ENCODE peak calls at places on chromosome 3, in six cellular contexts. R, O, Y, D, E and Z are unnamed samples.

GRCh38 chr3:139588450-139588849 is 48.9 kb upstream of the RBP1 start:
- DNase-seq in R (no peak), O (no peak), Y (no peak), D (no peak), E (no peak), Z (no peak)

GRCh38 chr3:109927726-109928125 is 590.4 kb upstream of the DPPA4 start:
- DNase-seq in R (no peak), O (no peak), Y (no peak), D (no peak), E (no peak), Z (peak)

GRCh38 chr3:65875395-65876027 is 163.2 kb downstream of the MAGI1 start:
- DNase-seq in R (no peak), O (no peak), Y (no peak), D (no peak), E (no peak), Z (no peak)

GRCh38 chr3:189871384-189871783 is 240.2 kb downstream of the TP63 start:
- DNase-seq in R (no peak), O (no peak), Y (no peak), D (no peak), E (no peak), Z (no peak)

GRCh38 chr3:7915356-7915755 is 586.3 kb upstream of the LMCD1 start:
- DNase-seq in R (no peak), O (no peak), Y (no peak), D (no peak), E (no peak), Z (no peak)

GRCh38 chr3:39471652-39472051 is 4.2 kb downstream of the MOBP start:
- DNase-seq in R (no peak), O (no peak), Y (no peak), D (no peak), E (no peak), Z (no peak)

GRCh38 chr3:188575501-188575900 is 421.5 kb downstream of the LPP start:
- DNase-seq in R (no peak), O (no peak), Y (no peak), D (no peak), E (no peak), Z (no peak)

GRCh38 chr3:124768812-124769211 is 38.6 kb downstream of the UMPS start:
- DNase-seq in R (no peak), O (no peak), Y (no peak), D (no peak), E (no peak), Z (no peak)

GRCh38 chr3:158381274-158381868 is 189.6 kb upstream of the MLF1 start:
- DNase-seq in R (no peak), O (no peak), Y (no peak), D (no peak), E (peak), Z (no peak)

GRCh38 chr3:57966823-57967222 is 41.4 kb upstream of the FLNB start:
- DNase-seq in R (no peak), O (no peak), Y (no peak), D (no peak), E (no peak), Z (no peak)

GRCh38 chr3:105865016-105865623 is 3.7 kb downstream of the CBLB start:
- DNase-seq in R (no peak), O (no peak), Y (no peak), D (no peak), E (no peak), Z (no peak)

GRCh38 chr3:99997293-99997692 is 117.0 kb downstream of the FILIP1L start:
- DNase-seq in R (no peak), O (no peak), Y (no peak), D (no peak), E (no peak), Z (no peak)

GRCh38 chr3:45528429-45528828 is 66.1 kb upstream of the LIMD1 start:
- DNase-seq in R (no peak), O (no peak), Y (no peak), D (no peak), E (no peak), Z (no peak)

GRCh38 chr3:47266709-47267489 is 15.7 kb downstream of the KIF9 start:
- DNase-seq in R (peak), O (peak), Y (peak), D (peak), E (peak), Z (peak)

GRCh38 chr3:6667354-6667753 is 193.6 kb upstream of the GRM7 start:
- DNase-seq in R (no peak), O (no peak), Y (no peak), D (no peak), E (no peak), Z (no peak)

GRCh38 chr3:47536221-47536891 is 22.8 kb upstream of the ELP6 start:
- DNase-seq in R (no peak), O (no peak), Y (no peak), D (no peak), E (no peak), Z (no peak)

GRCh38 chr3:197472151-197472550 is 83.6 kb downstream of the BDH1 start:
- DNase-seq in R (no peak), O (no peak), Y (no peak), D (no peak), E (no peak), Z (no peak)

GRCh38 chr3:72449551-72449950 is 398.7 kb downstream of the SHQ1 start:
- DNase-seq in R (no peak), O (no peak), Y (no peak), D (no peak), E (peak), Z (no peak)

GRCh38 chr3:106452096-106452495 is 583.3 kb upstream of the CBLB start:
- DNase-seq in R (no peak), O (no peak), Y (no peak), D (no peak), E (no peak), Z (no peak)

GRCh38 chr3:186255703-186256331 is 106.2 kb downstream of the DGKG start:
- DNase-seq in R (no peak), O (no peak), Y (no peak), D (no peak), E (no peak), Z (no peak)

DNA sequence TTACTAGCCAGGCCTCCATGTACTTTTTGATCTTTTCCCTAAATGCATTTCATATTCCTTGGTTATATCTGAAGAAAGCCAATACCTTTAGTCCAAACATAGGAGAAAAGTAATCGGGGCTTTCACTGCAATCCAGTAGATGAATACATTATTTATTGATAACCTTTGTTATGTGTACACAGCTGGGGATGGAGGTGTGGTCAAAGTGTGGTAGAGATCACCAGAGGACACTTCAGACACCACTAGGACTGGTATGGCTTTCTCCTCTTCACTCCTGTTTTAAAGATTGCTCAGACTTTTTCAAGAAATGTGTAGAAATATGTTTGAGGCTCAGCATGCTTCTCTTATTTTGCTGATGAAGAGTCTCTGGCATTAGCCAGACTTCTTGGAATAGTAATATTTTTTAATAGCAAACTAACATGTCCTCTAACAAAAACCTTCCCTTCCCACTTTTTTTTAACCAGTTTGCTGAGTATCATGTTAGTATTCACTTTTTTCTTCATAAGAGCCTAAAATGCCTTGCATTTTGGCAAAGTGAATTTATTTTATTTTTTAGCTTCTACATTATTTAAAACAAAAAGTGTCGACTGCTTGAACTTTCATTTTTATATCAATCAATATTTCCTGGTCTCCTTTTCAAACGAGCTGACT is 65.6 kb upstream of the MBNL1 start:
- DNase-seq in R (no peak), O (no peak), Y (no peak), D (no peak), E (no peak), Z (no peak)
- H3K4me3 ChIP-seq in R (peak), O (no peak), Y (peak), D (peak), E (no peak), Z (no peak)

DNA sequence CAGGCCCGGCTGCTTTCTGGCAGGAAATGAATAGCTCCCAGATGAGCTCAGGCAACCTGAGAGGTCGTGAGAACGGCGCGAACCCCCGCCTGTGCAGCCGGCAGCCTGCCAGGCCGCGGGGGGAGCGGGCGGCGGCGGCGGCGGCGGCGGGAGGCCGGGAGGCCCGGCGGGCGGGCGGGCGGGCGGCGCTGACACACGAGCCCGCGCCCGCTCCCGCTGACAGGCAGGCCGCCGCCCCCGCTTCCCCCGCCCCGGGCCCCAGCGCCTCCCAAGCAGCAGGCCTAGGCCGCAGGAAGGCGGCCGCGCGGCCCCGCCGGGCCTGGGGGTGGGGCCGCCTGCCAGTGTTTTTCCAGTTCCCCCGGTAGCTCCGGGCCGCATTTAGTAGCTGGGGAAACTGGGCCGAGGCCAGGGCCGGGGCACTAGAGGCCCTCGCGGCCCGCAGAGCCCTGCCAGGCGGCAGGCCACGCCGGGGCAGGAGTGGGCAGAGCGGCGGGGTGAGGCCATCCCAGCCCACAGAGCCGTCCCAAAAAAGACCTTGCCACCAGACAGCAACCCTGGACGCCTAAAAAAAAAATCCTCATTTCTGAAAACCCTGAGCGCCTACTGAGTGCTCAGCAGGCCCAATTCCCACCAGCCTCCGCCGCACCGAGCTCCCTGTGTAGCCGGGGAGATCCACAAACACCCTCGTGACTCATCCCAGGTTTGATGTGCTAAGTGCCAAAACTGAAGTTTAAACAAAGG is 5.6 kb downstream of the HES1 start:
- DNase-seq in R (peak), O (peak), Y (peak), D (peak), E (peak), Z (no peak)
- H3K4me3 ChIP-seq in R (peak), O (peak), Y (peak), D (peak), E (peak), Z (peak)

GRCh38 chr3:50139718-50140423 is 15.3 kb upstream of the SEMA3F start:
- DNase-seq in R (no peak), O (no peak), Y (no peak), D (no peak), E (no peak), Z (no peak)

GRCh38 chr3:50137567-50137966 is 17.6 kb upstream of the SEMA3F start:
- DNase-seq in R (no peak), O (no peak), Y (no peak), D (no peak), E (no peak), Z (no peak)

GRCh38 chr3:50136714-50137405 is 18.3 kb upstream of the SEMA3F start:
- DNase-seq in R (no peak), O (no peak), Y (no peak), D (no peak), E (no peak), Z (peak)

GRCh38 chr3:50139308-50139707 is 15.8 kb upstream of the SEMA3F start:
- DNase-seq in R (no peak), O (no peak), Y (no peak), D (no peak), E (no peak), Z (no peak)

DNA sequence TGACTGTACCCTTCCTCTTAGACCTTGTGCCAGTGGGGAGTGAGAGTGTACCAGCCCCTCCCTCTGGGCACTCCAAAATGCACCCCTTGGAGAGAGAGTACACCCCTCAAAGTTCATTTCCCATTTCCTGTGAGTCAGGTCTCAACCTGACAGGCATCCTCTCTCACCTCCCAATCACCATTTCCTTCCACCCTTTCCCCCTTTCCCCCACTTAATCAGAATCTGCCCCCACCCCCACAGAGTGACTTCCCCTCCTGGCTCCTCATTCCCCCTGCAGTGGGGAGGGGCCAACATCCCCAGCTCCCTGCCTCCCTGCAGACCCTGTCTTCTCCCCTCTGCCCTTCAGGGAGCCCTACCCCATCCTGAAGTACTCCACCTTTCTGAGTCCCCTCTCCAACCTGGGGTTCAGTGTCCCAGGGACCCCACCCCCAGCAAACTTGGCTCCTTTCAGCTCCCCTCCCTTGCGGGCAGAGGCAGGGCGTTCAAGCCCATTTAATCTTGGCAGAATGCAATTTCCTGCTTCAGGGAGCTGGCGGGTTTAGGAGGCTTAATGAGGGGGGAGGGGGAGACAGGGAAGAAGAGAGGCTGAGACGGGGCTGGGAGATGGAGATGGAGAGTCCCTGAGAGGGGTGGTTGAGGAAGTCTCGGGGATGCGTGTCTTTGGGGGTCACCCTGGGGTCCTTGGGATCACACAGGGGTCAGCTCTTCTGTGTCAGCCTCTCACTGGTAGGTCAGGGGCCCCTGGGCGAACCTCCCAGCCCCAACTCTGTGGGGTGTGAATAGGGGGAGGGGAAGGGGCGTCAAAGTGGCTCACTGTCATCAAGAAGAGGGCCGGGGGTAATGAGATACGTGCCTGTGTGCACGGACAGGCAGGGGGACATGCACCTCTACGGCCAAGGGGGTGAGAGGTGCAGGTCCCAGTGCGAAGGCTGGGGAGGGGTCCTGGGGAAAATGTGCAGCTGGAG is 16.6 kb upstream of the SEMA3F start:
- DNase-seq in R (no peak), O (no peak), Y (no peak), D (no peak), E (no peak), Z (no peak)
- H3K4me3 ChIP-seq in R (no peak), O (no peak), Y (no peak), D (no peak), E (no peak), Z (no peak)

DNA sequence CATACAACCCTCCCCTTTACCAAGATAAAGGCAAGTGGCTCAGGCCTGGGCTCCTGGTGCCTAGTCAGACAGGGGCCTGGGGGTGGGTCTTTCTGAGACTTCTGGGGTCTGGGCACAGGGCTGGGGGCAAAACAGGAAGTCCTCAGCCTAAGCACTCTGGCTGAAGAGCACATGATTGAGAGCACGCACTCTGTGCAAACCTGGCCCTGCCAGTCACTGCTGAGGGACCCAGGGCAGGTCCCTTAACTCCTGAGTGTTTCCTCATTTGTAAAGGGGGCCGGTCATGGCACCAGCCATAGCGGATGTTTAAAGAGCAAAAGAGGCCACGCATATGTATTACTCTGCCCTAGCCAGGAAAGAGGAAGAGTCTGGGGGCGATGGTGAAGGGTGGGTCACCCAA is 16.0 kb downstream of the TKT start:
- DNase-seq in R (no peak), O (no peak), Y (no peak), D (no peak), E (no peak), Z (no peak)
- H3K4me3 ChIP-seq in R (no peak), O (no peak), Y (no peak), D (no peak), E (no peak), Z (no peak)

GRCh38 chr3:127475364-127475763 is 115.2 kb downstream of the TPRA1 start:
- DNase-seq in R (no peak), O (no peak), Y (no peak), D (no peak), E (no peak), Z (no peak)

GRCh38 chr3:127475975-127476374 is 114.6 kb downstream of the TPRA1 start:
- DNase-seq in R (no peak), O (no peak), Y (no peak), D (no peak), E (no peak), Z (no peak)

GRCh38 chr3:127478922-127479321 is 111.6 kb downstream of the TPRA1 start:
- DNase-seq in R (no peak), O (no peak), Y (no peak), D (no peak), E (no peak), Z (no peak)

GRCh38 chr3:127477396-127477795 is 113.1 kb downstream of the TPRA1 start:
- DNase-seq in R (no peak), O (no peak), Y (no peak), D (no peak), E (no peak), Z (no peak)

DNA sequence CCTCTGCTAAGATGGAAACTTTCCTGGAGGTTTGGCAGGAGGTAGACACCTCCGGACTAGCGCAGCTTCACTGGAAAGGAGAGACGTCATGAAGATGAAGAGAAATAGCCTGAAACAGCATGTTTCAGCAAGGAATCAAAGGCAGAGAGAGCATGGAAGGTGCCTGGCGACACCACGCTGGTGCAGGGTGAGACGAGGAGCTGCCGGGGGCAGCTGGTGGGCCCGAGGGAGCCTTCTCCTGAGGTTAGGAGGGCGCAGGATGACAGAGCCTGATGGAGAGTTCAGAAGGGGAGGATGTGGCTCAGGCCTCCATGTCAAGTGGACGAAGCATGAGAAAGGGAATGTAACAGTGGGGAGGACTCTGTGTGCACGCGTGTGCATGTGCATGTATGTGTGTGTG is 113.6 kb downstream of the TPRA1 start:
- DNase-seq in R (no peak), O (no peak), Y (no peak), D (no peak), E (no peak), Z (no peak)
- H3K4me3 ChIP-seq in R (no peak), O (no peak), Y (no peak), D (no peak), E (no peak), Z (no peak)

GRCh38 chr3:160035757-160036156 is 47.1 kb downstream of the IL12A start:
- DNase-seq in R (no peak), O (no peak), Y (no peak), D (no peak), E (no peak), Z (no peak)

GRCh38 chr3:160040181-160040580 is 51.5 kb downstream of the IL12A start:
- DNase-seq in R (no peak), O (no peak), Y (no peak), D (no peak), E (no peak), Z (no peak)

GRCh38 chr3:160038862-160039562 is 50.4 kb downstream of the IL12A start:
- DNase-seq in R (no peak), O (no peak), Y (no peak), D (peak), E (no peak), Z (no peak)
- H3K4me3 ChIP-seq in R (peak), O (peak), Y (peak), D (no peak), E (peak), Z (peak)

GRCh38 chr3:60135474-60135873 is 1085.6 kb upstream of the CFAP20DC start:
- DNase-seq in R (no peak), O (no peak), Y (no peak), D (no peak), E (no peak), Z (no peak)
- H3K4me3 ChIP-seq in R (no peak), O (no peak), Y (no peak), D (no peak), E (no peak), Z (no peak)

DNA sequence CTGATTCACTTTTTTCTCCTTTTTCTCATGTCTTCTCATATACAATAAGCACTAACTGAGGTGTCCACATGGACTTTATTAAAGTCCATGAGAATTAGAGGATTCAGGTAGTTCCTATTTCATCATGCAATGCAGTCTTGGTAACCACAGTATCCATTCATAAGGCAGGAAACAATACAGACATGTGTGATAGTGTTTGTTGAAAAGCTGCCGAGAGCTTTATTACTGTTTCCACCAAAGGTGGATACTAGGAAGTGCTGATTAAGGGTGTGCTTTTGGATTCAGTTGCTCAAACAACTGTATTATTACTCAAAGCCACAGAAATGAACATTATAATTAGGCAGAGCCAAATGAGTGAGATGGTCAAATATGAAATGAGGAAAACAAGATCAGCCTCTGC is 5.3 kb downstream of the CASR start:
- DNase-seq in R (no peak), O (no peak), Y (no peak), D (no peak), E (no peak), Z (no peak)
- H3K4me3 ChIP-seq in R (no peak), O (no peak), Y (no peak), D (no peak), E (no peak), Z (no peak)